ENCODE peak calls at places on chromosomes 11 and 22, in seven cellular contexts. R is foreskin keratinocyte, D is upper lobe of right lung, Y is cardiac muscle cell, X is H9, S is lower lobe of right lung, T is tibial artery. U is an unnamed sample.

GRCh38 chr11:3121416-3121815 is 43.7 kb downstream of the OSBPL5 start:
- DNase-seq in R (no peak), D (peak), Y (no peak), X (peak), S (peak), T (peak), U (no peak)

GRCh38 chr11:30468881-30469280 is 117.3 kb downstream of the MPPED2 start:
- DNase-seq in R (no peak), D (no peak), Y (no peak), X (no peak), S (no peak), T (no peak), U (no peak)

GRCh38 chr11:115178705-115179104 is 325.5 kb downstream of the CADM1 start:
- DNase-seq in R (no peak), D (no peak), Y (no peak), X (no peak), S (no peak), T (no peak), U (no peak)

GRCh38 chr22:21837184-21837979 is 30.1 kb downstream of the MAPK1 start:
- DNase-seq in R (peak), D (no peak), Y (peak), X (no peak), S (no peak), T (no peak), U (no peak)

GRCh38 chr11:69656536-69657455 is 15.8 kb downstream of the CCND1 start:
- DNase-seq in R (peak), D (peak), Y (no peak), X (peak), S (peak), T (no peak), U (no peak)

GRCh38 chr11:69708731-69709401 is 5.0 kb upstream of the FGF19 start:
- DNase-seq in R (no peak), D (no peak), Y (peak), X (peak), S (no peak), T (no peak), U (no peak)

GRCh38 chr22:22375586-22376351 is 131.2 kb downstream of the VPREB1 start:
- DNase-seq in R (no peak), D (no peak), Y (no peak), X (no peak), S (no peak), T (no peak), U (no peak)

GRCh38 chr11:68463714-68464113 is 3.2 kb downstream of the PPP6R3 start:
- DNase-seq in R (no peak), D (peak), Y (no peak), X (no peak), S (no peak), T (no peak), U (no peak)

GRCh38 chr11:125569913-125570621 is 790 bp downstream of the EI24 start:
- DNase-seq in R (no peak), D (no peak), Y (no peak), X (no peak), S (no peak), T (no peak), U (no peak)

GRCh38 chr22:23178512-23179254 is 1.6 kb upstream of the BCR start:
- DNase-seq in R (no peak), D (peak), Y (peak), X (peak), S (peak), T (no peak), U (peak)

GRCh38 chr11:121466063-121466794 is 13.5 kb upstream of the SORL1-AS1 start:
- DNase-seq in R (peak), D (peak), Y (peak), X (peak), S (peak), T (peak), U (peak)

GRCh38 chr22:50530857-50531545 is 1.2 kb upstream of the TYMP start:
- DNase-seq in R (peak), D (peak), Y (peak), X (peak), S (peak), T (peak), U (peak)

GRCh38 chr11:1640076-1640946 is 10.7 kb downstream of the KRTAP5-5 start:
- DNase-seq in R (no peak), D (no peak), Y (peak), X (peak), S (no peak), T (no peak), U (no peak)

GRCh38 chr11:69663326-69663725 is 11.8 kb downstream of the LTO1 start:
- DNase-seq in R (no peak), D (no peak), Y (no peak), X (no peak), S (peak), T (no peak), U (no peak)

GRCh38 chr11:110173775-110174644 is 80.8 kb downstream of the ZC3H12C start:
- DNase-seq in R (peak), D (peak), Y (peak), X (peak), S (peak), T (peak), U (peak)

GRCh38 chr11:125344846-125345705 is 151.0 kb downstream of the FEZ1 start:
- DNase-seq in R (no peak), D (peak), Y (no peak), X (no peak), S (peak), T (no peak), U (no peak)

GRCh38 chr11:96014234-96014633 is 90.3 kb upstream of the MTMR2 start:
- DNase-seq in R (no peak), D (no peak), Y (no peak), X (no peak), S (no peak), T (no peak), U (no peak)

GRCh38 chr11:20474951-20475517 is 87.5 kb downstream of the PRMT3 start:
- DNase-seq in R (no peak), D (no peak), Y (no peak), X (no peak), S (no peak), T (no peak), U (no peak)

GRCh38 chr11:31692466-31692865 is 118.7 kb downstream of the PAX6 start:
- DNase-seq in R (no peak), D (no peak), Y (no peak), X (no peak), S (no peak), T (no peak), U (no peak)

GRCh38 chr11:60498853-60499252 is 6.3 kb downstream of the MS4A12 start:
- DNase-seq in R (no peak), D (no peak), Y (no peak), X (no peak), S (no peak), T (peak), U (no peak)

GRCh38 chr11:121460941-121461514 is 8.3 kb upstream of the SORL1-AS1 start:
- DNase-seq in R (no peak), D (no peak), Y (no peak), X (no peak), S (no peak), T (no peak), U (no peak)

GRCh38 chr11:1502971-1503707 is 16.6 kb upstream of the MOB2 start:
- DNase-seq in R (no peak), D (no peak), Y (no peak), X (no peak), S (peak), T (no peak), U (peak)

GRCh38 chr11:69400769-69401590 is 80.5 kb upstream of the LINC01488 start:
- DNase-seq in R (no peak), D (peak), Y (no peak), X (no peak), S (no peak), T (no peak), U (no peak)

GRCh38 chr11:96145163-96145585 is 197.8 kb downstream of the MAML2 start:
- DNase-seq in R (no peak), D (no peak), Y (no peak), X (no peak), S (no peak), T (no peak), U (no peak)

GRCh38 chr11:28699701-28700100 is 591.5 kb downstream of the METTL15 start:
- DNase-seq in R (no peak), D (no peak), Y (no peak), X (no peak), S (no peak), T (no peak), U (no peak)

GRCh38 chr11:102874842-102875241 is at the start of gene MMP12:
- DNase-seq in R (no peak), D (no peak), Y (no peak), X (no peak), S (no peak), T (no peak), U (no peak)

GRCh38 chr22:49694462-49695260 is 133.0 kb downstream of the BRD1 start:
- DNase-seq in R (no peak), D (no peak), Y (no peak), X (no peak), S (no peak), T (no peak), U (no peak)

GRCh38 chr22:31676700-31677099 is 14.7 kb upstream of the PISD start:
- DNase-seq in R (peak), D (peak), Y (peak), X (peak), S (peak), T (peak), U (peak)

GRCh38 chr11:47590026-47590861 is 3.8 kb downstream of the FAM180B start:
- DNase-seq in R (no peak), D (no peak), Y (no peak), X (peak), S (no peak), T (no peak), U (no peak)

GRCh38 chr22:47192106-47192650 is 429.7 kb downstream of the TBC1D22A start:
- DNase-seq in R (no peak), D (peak), Y (no peak), X (peak), S (peak), T (peak), U (no peak)

GRCh38 chr22:48943567-48944432 is 883.9 kb downstream of the BRD1 start:
- DNase-seq in R (no peak), D (peak), Y (peak), X (peak), S (no peak), T (peak), U (no peak)

GRCh38 chr11:119340335-119341221 is at the start of gene C1QTNF5:
- DNase-seq in R (no peak), D (peak), Y (peak), X (peak), S (peak), T (peak), U (peak)
- TF ChIP-seq CTCF in R (no peak), D (no peak), Y (no peak), X (no peak), S (no peak), T (no peak), U (no peak)

GRCh38 chr22:20111045-20111688 is 4.7 kb upstream of the RANBP1 start:
- DNase-seq in R (no peak), D (no peak), Y (peak), X (no peak), S (peak), T (no peak), U (peak)
- TF ChIP-seq CTCF in R (peak), D (peak), Y (peak), X (peak), S (peak), T (peak), U (peak)

DNA sequence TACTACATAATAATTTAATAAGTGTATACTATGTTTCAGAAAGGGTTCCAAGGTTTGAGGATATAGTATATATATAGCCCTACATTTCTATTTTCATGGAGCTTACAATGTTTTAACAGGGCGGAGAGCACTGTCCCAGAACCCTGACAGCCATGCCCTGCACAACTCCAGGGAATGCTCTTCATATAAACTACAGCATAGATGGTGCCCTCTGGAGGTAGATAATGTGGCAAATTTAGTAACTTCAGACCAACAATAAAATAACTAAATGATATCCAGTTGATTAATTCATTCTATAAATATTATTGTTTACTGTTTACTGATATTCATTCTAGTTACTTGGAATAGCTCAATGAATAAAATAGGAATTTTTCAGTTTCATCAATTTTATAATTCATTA is 693.7 kb upstream of the CCDC179 start:
- DNase-seq in R (no peak), D (no peak), Y (no peak), X (no peak), S (no peak), T (no peak), U (no peak)
- TF ChIP-seq CTCF in R (peak), D (no peak), Y (no peak), X (peak), S (no peak), T (no peak), U (no peak)

DNA sequence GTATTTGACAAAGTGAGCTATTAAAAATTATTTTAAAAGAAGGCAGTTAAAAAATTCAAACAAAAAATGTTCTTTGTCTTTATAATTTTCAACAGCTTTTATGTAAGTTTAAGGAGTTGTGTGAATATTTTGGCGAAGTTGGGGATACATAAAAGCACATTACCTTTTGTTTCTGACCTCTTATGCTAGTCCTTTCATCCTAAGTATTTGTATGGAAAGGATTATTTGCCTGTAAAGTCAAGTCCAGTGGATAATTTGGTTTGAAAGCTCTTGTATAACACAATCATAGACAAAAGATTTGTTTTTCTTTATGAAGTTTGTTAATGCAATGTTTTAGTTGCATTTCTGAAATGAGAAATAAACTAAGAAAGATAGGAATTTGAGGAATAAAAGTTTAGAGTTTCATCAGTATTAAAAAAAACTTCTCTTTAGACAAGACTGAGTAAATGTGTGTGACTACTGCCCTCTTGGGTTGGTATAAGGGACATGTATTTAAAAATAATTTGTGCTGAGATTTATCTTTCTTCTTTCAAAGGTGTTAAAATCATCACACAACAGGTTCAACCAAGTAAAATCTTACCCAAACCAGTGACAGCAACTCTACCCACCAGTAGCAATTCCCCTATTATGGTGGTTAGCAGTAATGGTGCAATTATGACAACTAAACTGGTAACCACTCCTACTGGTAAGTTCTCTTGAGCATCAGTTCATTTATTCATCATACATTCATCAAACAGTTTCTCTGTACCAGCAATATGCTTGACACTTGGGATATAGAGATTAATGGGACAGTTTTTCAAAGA is 68.2 kb downstream of the EMSY start:
- DNase-seq in R (no peak), D (no peak), Y (peak), X (no peak), S (no peak), T (no peak), U (no peak)
- TF ChIP-seq CTCF in R (peak), D (peak), Y (peak), X (peak), S (no peak), T (peak), U (peak)

GRCh38 chr22:20014526-20015186 is 2.0 kb downstream of the ARVCF start:
- DNase-seq in R (no peak), D (no peak), Y (no peak), X (no peak), S (no peak), T (no peak), U (no peak)
- TF ChIP-seq CTCF in R (no peak), D (no peak), Y (no peak), X (no peak), S (no peak), T (no peak), U (no peak)

GRCh38 chr11:123057604-123058305 is 4.2 kb downstream of the HSPA8 start:
- DNase-seq in R (no peak), D (no peak), Y (no peak), X (no peak), S (no peak), T (no peak), U (no peak)

GRCh38 chr11:123055132-123055924 is 6.6 kb downstream of the HSPA8 start:
- DNase-seq in R (no peak), D (no peak), Y (no peak), X (peak), S (no peak), T (no peak), U (no peak)

GRCh38 chr11:123056835-123057491 is 5.0 kb downstream of the HSPA8 start:
- DNase-seq in R (no peak), D (no peak), Y (no peak), X (no peak), S (no peak), T (no peak), U (no peak)

GRCh38 chr11:123052884-123053721 is 8.8 kb downstream of the HSPA8 start:
- DNase-seq in R (no peak), D (no peak), Y (no peak), X (no peak), S (no peak), T (no peak), U (no peak)

GRCh38 chr11:123054301-123055065 is 7.5 kb downstream of the HSPA8 start:
- DNase-seq in R (peak), D (no peak), Y (peak), X (peak), S (no peak), T (no peak), U (no peak)
- TF ChIP-seq CTCF in R (peak), D (peak), Y (peak), X (peak), S (peak), T (peak), U (peak)

DNA sequence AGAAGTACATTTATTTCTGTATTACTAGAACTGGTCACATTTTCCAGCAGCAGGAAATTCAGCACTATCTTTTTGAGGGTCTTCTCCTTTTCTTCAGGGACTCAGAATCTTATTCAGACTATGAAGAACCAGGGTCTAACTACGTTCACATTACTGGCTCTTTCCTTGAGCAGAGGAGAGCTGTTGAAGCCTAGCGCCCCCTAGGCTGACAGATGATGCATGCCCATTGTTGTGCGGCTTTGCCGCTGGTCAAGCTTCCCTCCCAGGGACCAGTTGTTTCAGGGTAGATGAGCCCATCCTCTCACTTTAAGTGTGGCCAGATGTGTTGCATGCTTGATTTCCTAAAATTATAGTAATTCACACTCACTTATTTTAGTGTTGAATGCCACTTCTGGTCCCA is 168.2 kb upstream of the PDGFD start:
- DNase-seq in R (no peak), D (no peak), Y (peak), X (peak), S (no peak), T (no peak), U (no peak)
- TF ChIP-seq CTCF in R (peak), D (no peak), Y (peak), X (peak), S (no peak), T (no peak), U (no peak)

GRCh38 chr22:39290248-39290720 is 29.1 kb downstream of the RPL3 start:
- DNase-seq in R (peak), D (no peak), Y (no peak), X (no peak), S (no peak), T (no peak), U (no peak)

GRCh38 chr22:39292561-39293074 is 26.8 kb downstream of the RPL3 start:
- DNase-seq in R (peak), D (peak), Y (peak), X (peak), S (peak), T (peak), U (peak)

GRCh38 chr22:39290724-39291161 is 28.7 kb downstream of the RPL3 start:
- DNase-seq in R (peak), D (no peak), Y (peak), X (peak), S (no peak), T (no peak), U (peak)

GRCh38 chr22:39292002-39292401 is 27.4 kb downstream of the RPL3 start:
- DNase-seq in R (no peak), D (no peak), Y (no peak), X (no peak), S (no peak), T (no peak), U (no peak)

GRCh38 chr22:39291501-39291900 is 27.9 kb downstream of the RPL3 start:
- DNase-seq in R (no peak), D (no peak), Y (no peak), X (peak), S (no peak), T (no peak), U (no peak)
- TF ChIP-seq CTCF in R (peak), D (no peak), Y (peak), X (peak), S (no peak), T (no peak), U (no peak)